ENCODE peak calls at places on chromosomes 1 and 21, in five cellular contexts. U is transverse colon, Z is right lobe of liver, H is cerebellum, Y is activated T-helper 1 cell treated with Interleukin-2 at 50 U/mL for 16 hours. M is an unnamed sample.

GRCh38 chr1:200890818-200891773 is 3.6 kb upstream of the INAVA start:
- DNase-seq in H (no peak), Z (peak; percentile 43), U (peak; percentile 68), Y (no peak), M (no peak)

GRCh38 chr21:43639470-43640178 is 19.7 kb downstream of the HSF2BP start:
- DNase-seq in Z (no peak), H (no peak), U (no peak), Y (no peak), M (no peak)

GRCh38 chr21:34822957-34823356 is 154.2 kb downstream of the CLIC6 start:
- DNase-seq in Z (no peak), U (no peak), H (no peak), Y (no peak), M (no peak)

GRCh38 chr1:203871114-203871875 is 9.9 kb downstream of the SNRPE start:
- DNase-seq in Y (no peak), Z (no peak), H (peak; percentile 81), U (peak; percentile 13), M (no peak)

GRCh38 chr21:32828908-32829307 is 57.4 kb upstream of the PAXBP1 start:
- DNase-seq in Y (no peak), H (no peak), U (no peak), Z (no peak), M (no peak)

GRCh38 chr1:98053471-98054366 is 132.9 kb upstream of the DPYD start:
- DNase-seq in Y (peak; percentile 26), H (peak; percentile 21), U (peak; percentile 32), Z (peak; percentile 76), M (peak; percentile 42)

GRCh38 chr1:209839875-209840491 is 12.2 kb downstream of the UTP25 start:
- DNase-seq in H (no peak), Z (no peak), Y (no peak), U (no peak), M (no peak)

GRCh38 chr1:36350659-36351171 is 27.3 kb upstream of the EVA1B start:
- DNase-seq in H (no peak), Y (peak; percentile 24), U (no peak), Z (no peak), M (peak; percentile 29)

GRCh38 chr1:172845371-172845770 is 186.5 kb downstream of the FASLG start:
- DNase-seq in H (no peak), Y (no peak), Z (no peak), U (no peak), M (peak; percentile 42)

GRCh38 chr1:46521417-46521816 is 30.0 kb downstream of the KNCN start:
- DNase-seq in Z (no peak), H (no peak), U (no peak), Y (no peak), M (no peak)

GRCh38 chr21:37855568-37856391 is 60.5 kb downstream of the KCNJ6 start:
- DNase-seq in U (no peak), Z (no peak), Y (no peak), H (peak; percentile 64), M (no peak)

GRCh38 chr1:211639500-211640361 is 35.7 kb downstream of the NEK2 start:
- DNase-seq in Y (no peak), H (no peak), U (no peak), Z (no peak), M (no peak)

GRCh38 chr1:68230901-68231626 is 1.3 kb downstream of the WLS start:
- DNase-seq in H (no peak), Z (peak; percentile 50), U (peak; percentile 34), Y (no peak), M (no peak)

GRCh38 chr1:247156787-247157232 is 15.0 kb downstream of the ZNF124 start:
- DNase-seq in Y (no peak), H (no peak), U (no peak), Z (no peak), M (no peak)

GRCh38 chr1:51535006-51535592 is 16.0 kb upstream of the EPS15 start:
- DNase-seq in Z (no peak), H (peak; percentile 34), U (peak; percentile 61), Y (no peak), M (no peak)

GRCh38 chr1:85258536-85259117 is 835 bp downstream of the C1orf52 start:
- DNase-seq in Z (no peak), U (no peak), Y (no peak), H (no peak), M (no peak)

GRCh38 chr1:32112800-32113375 is 5.0 kb downstream of the KPNA6 start:
- DNase-seq in U (no peak), H (no peak), Y (no peak), Z (no peak), M (no peak)

GRCh38 chr1:178151831-178152230 is 57.9 kb downstream of the RASAL2 start:
- DNase-seq in Y (no peak), H (no peak), Z (no peak), U (no peak), M (no peak)

GRCh38 chr21:17671733-17672132 is 59.0 kb upstream of the BTG3 start:
- DNase-seq in H (no peak), Y (no peak), Z (no peak), U (no peak), M (no peak)

GRCh38 chr1:211788626-211789025 is 41.9 kb downstream of the LPGAT1 start:
- DNase-seq in H (no peak), Z (no peak), U (no peak), Y (no peak), M (no peak)

GRCh38 chr21:36850372-36850771 is 116.1 kb downstream of the HLCS start:
- DNase-seq in H (no peak), Z (no peak), U (no peak), Y (no peak), M (no peak)

GRCh38 chr1:180842052-180842451 is 70.6 kb upstream of the KIAA1614 start:
- DNase-seq in Y (no peak), U (no peak), Z (no peak), H (no peak), M (no peak)

GRCh38 chr21:44377201-44377921 is 23.9 kb downstream of the TRPM2 start:
- DNase-seq in Z (no peak), Y (no peak), H (no peak), U (no peak), M (no peak)

GRCh38 chr1:77399250-77400086 is 117.6 kb downstream of the AK5 start:
- DNase-seq in U (no peak), H (no peak), Y (no peak), Z (no peak), M (no peak)

GRCh38 chr1:153032677-153033308 is 1.8 kb downstream of the SPRR1B start:
- DNase-seq in H (no peak), Y (no peak), Z (peak; percentile 24), U (no peak), M (no peak)

GRCh38 chr1:117363591-117364048 is 3.6 kb upstream of the MAN1A2 start:
- DNase-seq in U (no peak), Z (no peak), H (no peak), Y (no peak), M (no peak)

GRCh38 chr21:36694593-36695282 is 4.2 kb upstream of the SIM2 start:
- DNase-seq in Y (no peak), Z (no peak), H (no peak), U (no peak), M (no peak)

GRCh38 chr1:241837901-241838300 is 10.1 kb upstream of the EXO1 start:
- DNase-seq in Z (no peak), U (no peak), Y (no peak), H (no peak), M (no peak)

GRCh38 chr1:204927673-204928641 is 57.3 kb downstream of the NFASC start:
- DNase-seq in Y (no peak), H (no peak), U (no peak), Z (no peak), M (no peak)

M was measured in T-helper 17 cell.